ENCODE peak calls at places on chromosomes 7 and 10, in seven cellular contexts. X is AG04450, U is dorsolateral prefrontal cortex, J is cardiac muscle cell, B is fibroblast of mammary gland, M is GM06990, E is colonic mucosa. F is an unnamed sample.

GRCh38 chr10:14823966-14824365 is 13.9 kb downstream of the CDNF start:
- DNase-seq in X (no peak), U (no peak), J (no peak), B (no peak), M (no peak), E (no peak), F (no peak)

GRCh38 chr10:62911210-62911963 is 95.2 kb upstream of the EGR2 start:
- DNase-seq in X (no peak), U (no peak), J (no peak), B (no peak), M (no peak), E (no peak), F (no peak)

GRCh38 chr10:79942261-79943185 is 6.4 kb downstream of the SFTPD start:
- DNase-seq in X (no peak), U (no peak), J (no peak), B (no peak), M (no peak), E (peak), F (no peak)

GRCh38 chr7:79114875-79115274 is 338.6 kb downstream of the MAGI2 start:
- DNase-seq in X (no peak), U (no peak), J (no peak), B (no peak), M (no peak), E (no peak), F (no peak)

GRCh38 chr10:133442191-133442966 is 11.4 kb upstream of the SCART1 start:
- DNase-seq in X (no peak), U (no peak), J (no peak), B (no peak), M (no peak), E (peak), F (no peak)

GRCh38 chr7:17772581-17773288 is 167.6 kb downstream of the SNX13 start:
- DNase-seq in X (no peak), U (no peak), J (peak), B (peak), M (peak), E (no peak), F (no peak)

GRCh38 chr10:28135258-28135657 is 136.4 kb upstream of the ODAD2 start:
- DNase-seq in X (no peak), U (no peak), J (no peak), B (peak), M (no peak), E (no peak), F (no peak)

GRCh38 chr7:94160719-94161435 is 156.7 kb upstream of the BET1 start:
- DNase-seq in X (no peak), U (no peak), J (no peak), B (no peak), M (peak), E (no peak), F (no peak)

GRCh38 chr10:117899181-117899683 is 147.5 kb downstream of the RAB11FIP2 start:
- DNase-seq in X (no peak), U (no peak), J (no peak), B (no peak), M (no peak), E (no peak), F (no peak)

GRCh38 chr10:35386594-35387174 is 50.4 kb downstream of the CCNY start:
- DNase-seq in X (no peak), U (no peak), J (peak), B (no peak), M (no peak), E (peak), F (no peak)

GRCh38 chr10:59285848-59286247 is 76.5 kb downstream of the FAM13C start:
- DNase-seq in X (no peak), U (no peak), J (no peak), B (no peak), M (no peak), E (no peak), F (no peak)

GRCh38 chr7:378551-379455 is 88.8 kb downstream of the FOXL3 start:
- DNase-seq in X (no peak), U (peak), J (no peak), B (no peak), M (no peak), E (peak), F (no peak)

GRCh38 chr10:2122431-2123124 is 385.3 kb upstream of the ADARB2 start:
- DNase-seq in X (no peak), U (no peak), J (no peak), B (no peak), M (no peak), E (no peak), F (no peak)

GRCh38 chr10:53403688-53404087 is 631.1 kb upstream of the MBL2 start:
- DNase-seq in X (no peak), U (peak), J (peak), B (no peak), M (no peak), E (peak), F (no peak)

GRCh38 chr10:89301231-89301630 is 615 bp upstream of the IFIT2 start:
- DNase-seq in X (no peak), U (no peak), J (no peak), B (peak), M (no peak), E (peak), F (no peak)

GRCh38 chr7:27178366-27178765 is 4.2 kb upstream of the HOXA10 start:
- DNase-seq in X (no peak), U (no peak), J (no peak), B (no peak), M (no peak), E (no peak), F (no peak)
- H3K4me3 ChIP-seq in X (no peak), U (no peak), J (no peak), B (no peak), M (no peak), E (peak), F (no peak)

DNA sequence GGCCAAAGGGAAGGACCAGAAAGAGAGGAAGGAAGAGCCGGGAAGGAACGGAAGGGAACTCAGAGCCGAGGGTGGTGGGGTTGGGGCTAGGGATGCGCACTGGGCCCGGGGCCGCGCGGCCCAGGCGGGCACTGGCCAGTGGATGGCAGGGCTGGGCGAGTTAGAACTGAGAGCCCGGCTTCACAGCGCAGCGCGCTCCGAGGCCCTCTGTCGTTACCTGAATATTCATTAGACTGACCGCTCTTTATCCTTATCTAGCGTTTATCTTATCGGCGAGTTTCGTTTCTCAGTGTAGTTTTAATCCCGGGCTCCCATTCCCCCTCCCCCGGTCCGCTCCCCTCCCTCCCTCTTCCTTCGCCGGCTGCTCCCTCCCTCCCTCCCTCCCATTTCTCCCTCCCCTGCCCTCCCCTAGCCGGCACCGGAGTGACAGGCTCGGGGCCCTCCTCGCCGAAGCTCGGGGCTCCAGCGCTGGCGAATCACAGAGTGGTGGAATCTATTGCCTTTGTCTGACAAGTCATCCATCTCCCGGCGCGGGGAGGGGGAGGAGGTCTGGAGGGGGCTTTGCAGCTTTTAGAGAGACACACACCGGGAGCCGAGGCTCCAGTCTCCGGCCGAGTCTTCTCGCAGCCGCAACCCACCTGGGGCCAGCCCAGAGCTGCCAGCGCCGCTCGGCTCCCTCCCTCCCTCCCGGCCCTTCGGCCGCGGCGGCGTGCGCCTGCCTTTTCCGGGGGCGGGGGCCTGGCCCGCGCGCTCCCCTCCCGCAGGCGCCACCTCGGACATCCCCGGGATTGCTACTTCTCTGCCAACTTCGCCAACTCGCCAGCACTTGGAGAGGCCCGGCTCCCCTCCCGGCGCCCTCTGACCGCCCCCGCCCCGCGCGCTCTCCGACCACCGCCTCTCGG is at the start of gene PAX2:
- DNase-seq in X (no peak), U (no peak), J (no peak), B (no peak), M (no peak), E (no peak), F (no peak)
- TF ChIP-seq CTCF in X (no peak), U (no peak), J (no peak), B (no peak), M (no peak), E (no peak), F (no peak)

GRCh38 chr7:155204744-155205367 is 92.8 kb upstream of the INSIG1 start:
- DNase-seq in X (no peak), U (no peak), J (no peak), B (no peak), M (no peak), E (no peak), F (no peak)

GRCh38 chr7:155205368-155206285 is 92.1 kb upstream of the INSIG1 start:
- DNase-seq in X (peak), U (no peak), J (no peak), B (peak), M (peak), E (peak), F (peak)

GRCh38 chr7:155203882-155204691 is 93.6 kb upstream of the INSIG1 start:
- DNase-seq in X (no peak), U (no peak), J (no peak), B (no peak), M (no peak), E (no peak), F (no peak)

GRCh38 chr7:155207335-155208002 is 90.2 kb upstream of the INSIG1 start:
- DNase-seq in X (no peak), U (no peak), J (no peak), B (no peak), M (no peak), E (no peak), F (no peak)

DNA sequence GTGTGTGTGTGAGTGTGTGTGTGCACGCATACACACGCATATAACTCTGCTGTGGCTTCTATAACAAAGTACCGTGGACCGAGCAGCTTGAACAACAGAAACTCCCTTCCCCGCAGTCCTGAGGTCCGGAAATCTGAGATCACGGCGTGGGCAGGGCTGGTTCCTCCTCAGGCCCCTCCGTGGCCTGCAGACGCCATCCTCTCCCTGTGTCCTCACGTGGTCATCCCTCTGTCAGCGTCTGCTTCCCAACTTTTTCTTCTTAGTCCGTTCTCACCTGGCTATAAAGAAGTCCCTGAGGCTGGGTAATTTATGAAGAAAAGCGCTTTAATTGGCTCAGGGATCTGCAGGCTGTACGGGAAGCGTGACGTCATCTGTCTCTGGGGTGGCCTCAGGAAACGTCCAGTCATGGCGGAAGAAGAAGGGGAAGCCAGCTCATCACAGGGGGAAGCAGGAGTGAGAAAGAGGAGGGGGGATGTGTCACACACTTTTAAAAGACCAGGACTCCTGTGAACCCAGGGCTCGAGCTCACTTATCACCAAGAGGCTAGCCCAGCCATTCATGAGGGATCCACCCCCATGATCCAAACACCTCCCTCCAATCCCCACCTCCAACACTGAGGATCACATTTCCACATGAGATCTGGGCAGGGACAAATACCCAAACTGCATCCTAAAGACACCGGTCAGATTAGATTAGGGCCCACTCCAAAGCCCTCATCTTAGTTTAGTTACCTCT is 91.2 kb upstream of the INSIG1 start:
- DNase-seq in X (peak), U (no peak), J (no peak), B (peak), M (peak), E (peak), F (peak)
- H3K4me3 ChIP-seq in X (no peak), U (no peak), J (no peak), B (peak), M (peak), E (no peak), F (no peak)

DNA sequence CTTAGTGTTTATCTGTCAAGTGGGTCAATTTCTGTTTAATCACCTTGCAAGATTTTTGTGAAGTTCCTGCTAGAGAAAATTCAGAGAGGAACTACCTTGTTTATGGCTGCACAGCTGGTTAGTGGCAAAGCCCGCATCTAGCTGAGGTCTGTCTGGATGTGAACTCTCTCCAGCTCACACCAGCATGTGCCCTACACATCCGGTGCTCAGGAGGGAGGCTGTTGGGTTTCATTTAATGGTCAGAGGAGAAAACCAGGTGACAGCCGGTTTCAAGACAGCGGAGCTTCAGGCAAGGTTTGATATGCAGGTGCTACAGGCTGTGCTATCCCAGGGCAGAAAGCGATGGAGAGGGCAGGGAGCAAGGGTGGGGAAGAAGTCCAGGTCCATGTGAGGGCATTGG is 351.1 kb downstream of the ACTR3B start:
- DNase-seq in X (no peak), U (no peak), J (no peak), B (no peak), M (no peak), E (no peak), F (no peak)
- TF ChIP-seq CTCF in X (no peak), U (no peak), J (no peak), B (no peak), M (no peak), E (no peak), F (no peak)

F was measured in astrocyte of the cerebellum.